ENCODE peak calls at places on chromosomes 1 and 21, in seven cellular contexts. One of them, this sample, is unnamed.
A peak's percentile ranks its signal among the peaks of the same experiment; 100 is the strongest.

GRCh38 chr1:36123357-36123756 is 1.7 kb downstream of the COL8A2 start:
- DNase-seq in transverse colon: no peak
- DNase-seq in suprapubic skin: no peak
- DNase-seq in ovary: no peak
- DNase-seq in SK-N-SH: no peak
- DNase-seq in A549: no peak
- DNase-seq in sigmoid colon: no peak
- DNase-seq in this sample: no peak

GRCh38 chr21:31265293-31265692 is 78.8 kb downstream of the TIAM1 start:
- DNase-seq in transverse colon: no peak
- DNase-seq in suprapubic skin: no peak
- DNase-seq in ovary: no peak
- DNase-seq in SK-N-SH: no peak
- DNase-seq in A549: no peak
- DNase-seq in sigmoid colon: no peak
- DNase-seq in this sample: no peak

GRCh38 chr1:200372095-200372884 is 37.5 kb downstream of the ZNF281 start:
- DNase-seq in transverse colon: no peak
- DNase-seq in suprapubic skin: no peak
- DNase-seq in ovary: no peak
- DNase-seq in SK-N-SH: no peak
- DNase-seq in A549: peak; percentile 95
- DNase-seq in sigmoid colon: no peak
- DNase-seq in this sample: no peak

GRCh38 chr1:71222668-71223067 is 141.8 kb upstream of the ZRANB2 start:
- DNase-seq in transverse colon: no peak
- DNase-seq in suprapubic skin: no peak
- DNase-seq in ovary: no peak
- DNase-seq in SK-N-SH: no peak
- DNase-seq in A549: no peak
- DNase-seq in sigmoid colon: no peak
- DNase-seq in this sample: no peak

GRCh38 chr1:174114788-174115448 is 44.4 kb upstream of the RABGAP1L start:
- DNase-seq in transverse colon: peak; percentile 16
- DNase-seq in suprapubic skin: no peak
- DNase-seq in ovary: no peak
- DNase-seq in SK-N-SH: peak; percentile 25
- DNase-seq in A549: peak; percentile 81
- DNase-seq in sigmoid colon: no peak
- DNase-seq in this sample: no peak

GRCh38 chr1:64867266-64867665 is 99.1 kb downstream of the JAK1 start:
- DNase-seq in transverse colon: no peak
- DNase-seq in suprapubic skin: no peak
- DNase-seq in ovary: no peak
- DNase-seq in SK-N-SH: no peak
- DNase-seq in A549: no peak
- DNase-seq in sigmoid colon: no peak
- DNase-seq in this sample: no peak

GRCh38 chr1:231410041-231410591 is 12.0 kb downstream of the EGLN1 start:
- DNase-seq in transverse colon: no peak
- DNase-seq in suprapubic skin: no peak
- DNase-seq in ovary: no peak
- DNase-seq in SK-N-SH: no peak
- DNase-seq in A549: no peak
- DNase-seq in sigmoid colon: no peak
- DNase-seq in this sample: no peak

GRCh38 chr1:151534662-151535278 is 5.3 kb upstream of the TUFT1 start:
- DNase-seq in transverse colon: peak; percentile 84
- DNase-seq in suprapubic skin: peak; percentile 88
- DNase-seq in ovary: peak; percentile 60
- DNase-seq in SK-N-SH: peak; percentile 81
- DNase-seq in A549: peak; percentile 77
- DNase-seq in sigmoid colon: peak; percentile 82
- DNase-seq in this sample: no peak

GRCh38 chr1:183610053-183610452 is 19.8 kb upstream of the NCF2 start:
- DNase-seq in transverse colon: no peak
- DNase-seq in suprapubic skin: no peak
- DNase-seq in ovary: no peak
- DNase-seq in SK-N-SH: no peak
- DNase-seq in A549: no peak
- DNase-seq in sigmoid colon: no peak
- DNase-seq in this sample: no peak

GRCh38 chr1:8396083-8396911 is 78.4 kb downstream of the SLC45A1 start:
- DNase-seq in transverse colon: no peak
- DNase-seq in suprapubic skin: no peak
- DNase-seq in ovary: no peak
- DNase-seq in SK-N-SH: no peak
- DNase-seq in A549: no peak
- DNase-seq in sigmoid colon: no peak
- DNase-seq in this sample: no peak

GRCh38 chr1:45928486-45929205 is 125.2 kb downstream of the MAST2 start:
- DNase-seq in transverse colon: no peak
- DNase-seq in suprapubic skin: no peak
- DNase-seq in ovary: no peak
- DNase-seq in SK-N-SH: no peak
- DNase-seq in A549: no peak
- DNase-seq in sigmoid colon: no peak
- DNase-seq in this sample: no peak

GRCh38 chr1:91555821-91556531 is 55.3 kb downstream of the CDC7 start:
- DNase-seq in transverse colon: no peak
- DNase-seq in suprapubic skin: no peak
- DNase-seq in ovary: no peak
- DNase-seq in SK-N-SH: no peak
- DNase-seq in A549: peak; percentile 32
- DNase-seq in sigmoid colon: no peak
- DNase-seq in this sample: peak; percentile 68

GRCh38 chr21:15250384-15250783 is 185.6 kb upstream of the NRIP1 start:
- DNase-seq in transverse colon: no peak
- DNase-seq in suprapubic skin: no peak
- DNase-seq in ovary: no peak
- DNase-seq in SK-N-SH: no peak
- DNase-seq in A549: peak; percentile 5
- DNase-seq in sigmoid colon: no peak
- DNase-seq in this sample: no peak

GRCh38 chr1:15973772-15974171 is 2.1 kb downstream of the ZBTB17 start:
- DNase-seq in transverse colon: no peak
- DNase-seq in suprapubic skin: no peak
- DNase-seq in ovary: no peak
- DNase-seq in SK-N-SH: no peak
- DNase-seq in A549: no peak
- DNase-seq in sigmoid colon: no peak
- DNase-seq in this sample: no peak

GRCh38 chr21:34869541-34869940 is 179.6 kb downstream of the RUNX1 start:
- DNase-seq in transverse colon: no peak
- DNase-seq in suprapubic skin: no peak
- DNase-seq in ovary: no peak
- DNase-seq in SK-N-SH: no peak
- DNase-seq in A549: no peak
- DNase-seq in sigmoid colon: no peak
- DNase-seq in this sample: peak; percentile 86

GRCh38 chr1:171954386-171954785 is 113.1 kb downstream of the DNM3 start:
- DNase-seq in transverse colon: no peak
- DNase-seq in suprapubic skin: no peak
- DNase-seq in ovary: no peak
- DNase-seq in SK-N-SH: no peak
- DNase-seq in A549: no peak
- DNase-seq in sigmoid colon: no peak
- DNase-seq in this sample: no peak

GRCh38 chr1:63454269-63454668 is 68.8 kb downstream of the ITGB3BP start:
- DNase-seq in transverse colon: no peak
- DNase-seq in suprapubic skin: no peak
- DNase-seq in ovary: no peak
- DNase-seq in SK-N-SH: no peak
- DNase-seq in A549: peak; percentile 11
- DNase-seq in sigmoid colon: no peak
- DNase-seq in this sample: no peak

GRCh38 chr1:226603030-226603960 is 54.7 kb downstream of the STUM start:
- DNase-seq in transverse colon: peak; percentile 40
- DNase-seq in suprapubic skin: peak; percentile 89
- DNase-seq in ovary: peak; percentile 49
- DNase-seq in SK-N-SH: no peak
- DNase-seq in A549: no peak
- DNase-seq in sigmoid colon: peak; percentile 83
- DNase-seq in this sample: no peak

GRCh38 chr21:41729701-41730368 is 37.0 kb downstream of the RIPK4 start:
- DNase-seq in transverse colon: no peak
- DNase-seq in suprapubic skin: no peak
- DNase-seq in ovary: no peak
- DNase-seq in SK-N-SH: no peak
- DNase-seq in A549: no peak
- DNase-seq in sigmoid colon: no peak
- DNase-seq in this sample: no peak

GRCh38 chr1:42946120-42947009 is 12.3 kb downstream of the SLC2A1 start:
- DNase-seq in transverse colon: no peak
- DNase-seq in suprapubic skin: no peak
- DNase-seq in ovary: no peak
- DNase-seq in SK-N-SH: no peak
- DNase-seq in A549: no peak
- DNase-seq in sigmoid colon: no peak
- DNase-seq in this sample: no peak

GRCh38 chr1:42953182-42954180 is 5.2 kb downstream of the SLC2A1 start:
- DNase-seq in transverse colon: no peak
- DNase-seq in suprapubic skin: no peak
- DNase-seq in ovary: no peak
- DNase-seq in SK-N-SH: peak; percentile 40
- DNase-seq in A549: peak; percentile 2
- DNase-seq in sigmoid colon: no peak
- DNase-seq in this sample: no peak

GRCh38 chr1:44713321-44713781 is 17.6 kb downstream of the RNU5D-1 start:
- DNase-seq in transverse colon: no peak
- DNase-seq in suprapubic skin: no peak
- DNase-seq in ovary: no peak
- DNase-seq in SK-N-SH: no peak
- DNase-seq in A549: no peak
- DNase-seq in sigmoid colon: no peak
- DNase-seq in this sample: no peak

GRCh38 chr21:45405819-45406762 is 1.1 kb downstream of the COL18A1 start:
- DNase-seq in transverse colon: no peak
- DNase-seq in suprapubic skin: no peak
- DNase-seq in ovary: no peak
- DNase-seq in SK-N-SH: peak; percentile 65
- DNase-seq in A549: peak; percentile 27
- DNase-seq in sigmoid colon: peak; percentile 69
- DNase-seq in this sample: no peak

GRCh38 chr1:180187626-180188025 is 33.0 kb downstream of the QSOX1 start:
- DNase-seq in transverse colon: no peak
- DNase-seq in suprapubic skin: no peak
- DNase-seq in ovary: no peak
- DNase-seq in SK-N-SH: no peak
- DNase-seq in A549: no peak
- DNase-seq in sigmoid colon: no peak
- DNase-seq in this sample: no peak
- TF ChIP-seq EP300 in transverse colon: no peak
- TF ChIP-seq EP300 in suprapubic skin: no peak
- TF ChIP-seq EP300 in ovary: no peak
- TF ChIP-seq EP300 in SK-N-SH: no peak
- TF ChIP-seq EP300 in A549: no peak
- TF ChIP-seq EP300 in sigmoid colon: no peak
- TF ChIP-seq EP300 in this sample: no peak

DNA sequence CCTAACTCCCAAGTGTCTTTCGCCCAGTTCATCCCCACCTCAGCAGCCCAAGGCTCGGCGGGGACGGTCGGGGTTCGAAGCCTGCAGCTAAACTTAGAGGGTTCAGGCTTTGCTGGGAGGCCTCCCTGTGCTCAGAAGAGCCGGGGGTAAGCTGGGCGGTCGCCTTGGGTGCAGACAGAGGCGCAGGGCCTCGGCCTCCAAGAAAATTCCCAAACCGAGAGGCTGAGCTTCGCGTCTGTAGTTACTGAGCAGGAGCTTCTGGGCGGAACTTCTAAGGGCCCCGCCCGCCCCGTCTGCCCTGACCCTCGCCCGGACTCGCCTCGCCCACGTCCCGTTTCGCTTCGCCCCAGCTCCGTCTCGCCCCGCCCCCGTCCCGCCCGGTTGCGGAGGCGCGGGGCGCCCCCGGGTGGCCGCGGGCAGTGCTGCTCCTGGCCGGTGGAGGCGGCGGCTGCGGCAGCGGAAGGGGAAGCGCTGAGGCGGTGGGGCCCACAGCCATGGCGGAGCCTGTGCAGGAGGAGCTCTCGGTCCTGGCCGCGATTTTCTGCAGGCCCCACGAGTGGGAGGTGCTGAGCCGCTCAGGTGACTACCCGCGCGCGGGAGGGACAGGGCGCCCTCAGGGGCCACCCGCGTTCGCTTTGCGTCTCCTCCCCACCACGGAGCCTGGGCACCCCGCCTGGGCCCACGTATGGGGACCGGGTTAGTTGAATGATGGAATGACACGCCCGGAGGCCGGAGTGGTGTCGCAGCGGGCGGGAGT is at the start of gene RWDD3:
- DNase-seq in transverse colon: peak; percentile 96
- DNase-seq in suprapubic skin: peak; percentile 95
- DNase-seq in ovary: peak; percentile 89
- DNase-seq in SK-N-SH: peak; percentile 97
- DNase-seq in A549: peak; percentile 88
- DNase-seq in sigmoid colon: peak; percentile 97
- DNase-seq in this sample: peak; percentile 95
- TF ChIP-seq EP300 in transverse colon: no peak
- TF ChIP-seq EP300 in suprapubic skin: no peak
- TF ChIP-seq EP300 in ovary: no peak
- TF ChIP-seq EP300 in SK-N-SH: no peak
- TF ChIP-seq EP300 in A549: no peak
- TF ChIP-seq EP300 in sigmoid colon: no peak
- TF ChIP-seq EP300 in this sample: no peak

GRCh38 chr1:211613951-211614350 is 35.0 kb upstream of the SLC30A1 start:
- DNase-seq in transverse colon: no peak
- DNase-seq in suprapubic skin: no peak
- DNase-seq in ovary: no peak
- DNase-seq in SK-N-SH: peak; percentile 33
- DNase-seq in A549: no peak
- DNase-seq in sigmoid colon: no peak
- DNase-seq in this sample: no peak
- TF ChIP-seq EP300 in transverse colon: no peak
- TF ChIP-seq EP300 in suprapubic skin: no peak
- TF ChIP-seq EP300 in ovary: no peak
- TF ChIP-seq EP300 in SK-N-SH: no peak
- TF ChIP-seq EP300 in A549: no peak
- TF ChIP-seq EP300 in sigmoid colon: no peak
- TF ChIP-seq EP300 in this sample: no peak

DNA sequence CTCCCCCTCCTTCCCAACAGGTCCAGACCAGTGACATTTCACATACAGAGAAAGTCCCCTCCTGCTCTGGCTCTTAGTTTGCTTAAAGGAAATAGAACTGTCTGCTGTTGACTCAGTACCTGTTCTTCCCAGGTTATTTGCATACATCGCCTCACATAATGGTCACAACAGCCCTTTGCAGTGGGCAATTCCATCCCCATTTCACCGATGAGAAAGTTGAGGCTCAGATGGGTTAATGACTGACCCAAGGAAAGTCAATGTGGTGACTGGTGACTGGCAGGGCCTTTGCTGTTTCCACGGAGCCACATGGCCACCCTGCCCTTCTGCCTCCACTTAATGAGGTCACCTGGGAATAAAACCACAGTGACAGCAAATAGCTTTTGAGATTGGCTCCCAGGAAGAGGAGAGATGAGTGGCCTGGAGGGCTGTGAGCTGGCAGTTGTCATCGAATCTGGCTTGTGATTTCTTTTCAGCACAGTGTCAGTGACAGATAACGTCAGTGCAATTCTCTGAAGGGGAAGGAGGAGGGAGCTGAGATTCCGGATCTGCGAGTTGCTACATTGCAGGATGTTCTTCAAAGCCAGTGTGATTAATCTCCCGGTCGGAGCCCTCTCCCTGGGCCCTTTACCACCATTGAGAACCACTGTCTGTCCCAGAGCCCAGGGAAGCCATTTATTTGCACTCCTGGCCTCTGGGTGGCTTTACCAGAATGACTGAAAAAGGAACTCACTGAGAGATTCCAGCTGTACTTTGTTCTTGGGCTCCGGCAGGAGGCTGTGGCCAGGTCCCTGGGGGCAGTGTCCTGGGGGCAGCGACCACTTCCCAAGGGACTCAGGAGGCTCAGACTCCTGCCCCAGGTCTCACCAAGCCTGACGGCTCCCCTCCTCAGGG is 117.1 kb downstream of the CNIH3 start:
- DNase-seq in transverse colon: no peak
- DNase-seq in suprapubic skin: no peak
- DNase-seq in ovary: no peak
- DNase-seq in SK-N-SH: peak; percentile 73
- DNase-seq in A549: no peak
- DNase-seq in sigmoid colon: no peak
- DNase-seq in this sample: no peak
- TF ChIP-seq EP300 in transverse colon: no peak
- TF ChIP-seq EP300 in suprapubic skin: no peak
- TF ChIP-seq EP300 in ovary: no peak
- TF ChIP-seq EP300 in SK-N-SH: peak; percentile 29
- TF ChIP-seq EP300 in A549: no peak
- TF ChIP-seq EP300 in sigmoid colon: no peak
- TF ChIP-seq EP300 in this sample: no peak